ENCODE peak calls at places on chromosomes 3 and 15, in nine cellular contexts. R is AG20443; U is nucleus accumbens; K is MV-4-11; T is SW480; P is stimulated activated CD8-positive, alpha-beta memory T cell treated with anti-CD3 and anti-CD28 coated beads, Interleukin-15, amount 100 ng/mL, for 24 hours; V is effector CD4-positive, alpha-beta T cell; J is gastrocnemius medialis; B is foreskin fibroblast. E is an unnamed sample.

GRCh38 chr3:184227481-184227935 is 1.9 kb upstream of the VWA5B2 start:
- DNase-seq in K (peak; percentile 9), V (peak; percentile 41), J (no peak), P (no peak), R (peak; percentile 77), U (no peak), T (peak; percentile 66), B (peak; percentile 46), E (peak; percentile 48)

GRCh38 chr15:100515758-100516157 is 13.0 kb downstream of the CERS3 start:
- DNase-seq in U (no peak), J (peak; percentile 69), K (peak; percentile 57), V (no peak), P (no peak), B (no peak), T (no peak), R (no peak), E (no peak)

GRCh38 chr3:123735456-123735855 is 148.7 kb downstream of the MYLK start:
- DNase-seq in T (no peak), V (no peak), J (no peak), K (no peak), R (no peak), P (no peak), U (no peak), B (no peak), E (no peak)

GRCh38 chr15:52797625-52798501 is 7.7 kb upstream of the ONECUT1 start:
- DNase-seq in P (no peak), B (no peak), J (no peak), K (no peak), V (no peak), R (no peak), U (no peak), T (no peak), E (no peak)

GRCh38 chr3:126355777-126356372 is 1.3 kb downstream of the KLF15 start:
- DNase-seq in J (peak; percentile 100), V (no peak), R (peak; percentile 88), U (peak; percentile 99), T (no peak), B (peak; percentile 90), P (no peak), K (no peak), E (peak; percentile 34)

GRCh38 chr15:54150255-54150654 is 172.0 kb downstream of the UNC13C start:
- DNase-seq in V (no peak), J (peak; percentile 11), K (peak; percentile 98), T (no peak), U (no peak), R (no peak), B (no peak), P (no peak), E (no peak)

GRCh38 chr3:148158210-148158609 is 539.5 kb upstream of the AGTR1 start:
- DNase-seq in R (peak; percentile 31), U (peak; percentile 53), J (no peak), B (peak; percentile 84), K (peak; percentile 19), V (no peak), P (no peak), T (no peak), E (no peak)

GRCh38 chr3:17775073-17775472 is 32.6 kb upstream of the TBC1D5 start:
- DNase-seq in V (no peak), T (no peak), B (no peak), J (no peak), R (no peak), U (no peak), P (no peak), K (no peak), E (no peak)

GRCh38 chr15:44219073-44219472 is 24.0 kb upstream of the FRMD5 start:
- DNase-seq in K (no peak), V (no peak), T (no peak), R (no peak), U (no peak), J (no peak), B (no peak), P (no peak), E (no peak)

GRCh38 chr3:78728406-78729145 is 1039.2 kb downstream of the ROBO1 start:
- DNase-seq in R (peak; percentile 58), P (no peak), V (no peak), U (peak; percentile 73), J (peak; percentile 30), B (peak; percentile 82), T (peak; percentile 45), K (no peak), E (no peak)

GRCh38 chr15:65381445-65382145 is 3.8 kb upstream of the IGDCC3 start:
- DNase-seq in U (no peak), P (no peak), V (no peak), J (no peak), K (no peak), T (no peak), B (no peak), R (no peak), E (no peak)

GRCh38 chr15:69979269-69979668 is 118.4 kb downstream of the TLE3 start:
- DNase-seq in T (peak; percentile 62), K (no peak), P (no peak), J (no peak), V (no peak), U (no peak), R (no peak), B (no peak), E (no peak)